ENCODE peak calls at places on chromosomes 7 and 10, in five cellular contexts. F is transverse colon, B is breast epithelium, C is GM23338, M is suprapubic skin. Y is an unnamed sample.
A peak's percentile ranks its signal among the peaks of the same experiment; 100 is the strongest.

GRCh38 chr7:29457141-29457561 is 106.5 kb upstream of the PRR15 start:
- DNase-seq in B (no peak), M (no peak), C (no peak), F (no peak), Y (no peak)

GRCh38 chr7:79952399-79952798 is 182.2 kb upstream of the GNAI1 start:
- DNase-seq in C (no peak), B (no peak), F (no peak), M (no peak), Y (no peak)

GRCh38 chr10:96642973-96643372 is 56.2 kb upstream of the TM9SF3 start:
- DNase-seq in F (peak; percentile 80), B (no peak), M (no peak), C (peak; percentile 85), Y (peak; percentile 70)

GRCh38 chr10:112526130-112526529 is 79.1 kb downstream of the VTI1A start:
- DNase-seq in C (no peak), M (no peak), B (no peak), F (no peak), Y (no peak)

GRCh38 chr10:9243861-9244515 is 1189.5 kb downstream of the GATA3 start:
- DNase-seq in B (no peak), M (no peak), C (no peak), F (no peak), Y (no peak)

GRCh38 chr7:30379131-30379530 is 94.7 kb downstream of the ZNRF2 start:
- DNase-seq in C (no peak), F (no peak), B (no peak), M (no peak), Y (no peak)

GRCh38 chr10:25017247-25017590 is 807 bp downstream of the THNSL1 start:
- DNase-seq in C (peak; percentile 33), F (peak; percentile 24), M (no peak), B (no peak), Y (no peak)

GRCh38 chr10:86443069-86443468 is 76.5 kb upstream of the GRID1 start:
- DNase-seq in B (no peak), M (no peak), F (no peak), C (no peak), Y (no peak)

GRCh38 chr7:137882261-137882668 is 35.5 kb upstream of the DGKI start:
- DNase-seq in B (no peak), C (no peak), F (no peak), M (no peak), Y (peak; percentile 75)

GRCh38 chr10:60687679-60688078 is 90.6 kb upstream of the CDK1 start:
- DNase-seq in C (no peak), F (no peak), M (no peak), B (no peak), Y (no peak)

GRCh38 chr10:71596127-71596526 is 123.5 kb downstream of the C10orf105 start:
- DNase-seq in B (no peak), M (no peak), C (no peak), F (no peak), Y (no peak)

GRCh38 chr10:71596759-71597158 is 122.8 kb downstream of the C10orf105 start:
- DNase-seq in B (no peak), C (no peak), F (no peak), M (no peak), Y (no peak)

GRCh38 chr10:71599518-71599917 is 120.1 kb downstream of the C10orf105 start:
- DNase-seq in M (no peak), C (no peak), B (no peak), F (no peak), Y (no peak)

GRCh38 chr10:71598673-71599072 is 120.9 kb downstream of the C10orf105 start:
- DNase-seq in C (no peak), F (peak; percentile 62), B (peak; percentile 87), M (peak; percentile 95), Y (peak; percentile 93)

GRCh38 chr10:71597821-71598498 is 121.6 kb downstream of the C10orf105 start:
- DNase-seq in C (no peak), B (peak; percentile 72), F (peak; percentile 21), M (peak; percentile 91), Y (peak; percentile 78)
- TF ChIP-seq POLR2AphosphoS5 in C (no peak), B (peak; percentile 15), F (no peak), M (no peak), Y (no peak)

GRCh38 chr7:117673367-117673766 is 193.5 kb downstream of the CFTR start:
- DNase-seq in F (peak; percentile 71), B (no peak), C (peak; percentile 81), M (no peak), Y (no peak)
- TF ChIP-seq POLR2AphosphoS5 in F (no peak), B (no peak), C (no peak), M (no peak), Y (no peak)

DNA sequence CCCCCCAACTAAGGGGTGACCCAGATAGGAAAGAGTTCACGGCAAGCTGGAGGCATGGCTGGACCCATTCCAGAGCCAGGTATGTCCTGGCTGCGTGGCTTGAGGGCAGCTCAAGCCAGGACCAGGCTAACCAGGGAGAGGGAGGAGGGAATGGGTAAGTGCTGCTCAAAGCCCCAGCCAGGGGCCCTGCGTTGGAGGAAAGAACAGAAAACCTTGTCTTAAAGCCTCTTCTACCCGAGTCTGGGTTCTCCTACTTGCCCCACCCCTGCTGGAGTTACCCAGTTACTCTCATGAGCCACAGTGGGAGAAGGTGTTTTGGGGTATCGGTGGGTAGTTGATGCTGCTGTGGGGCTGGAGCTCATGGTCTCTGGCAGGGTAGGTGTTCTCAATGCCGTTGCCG is 47.3 kb downstream of the PODXL start:
- DNase-seq in C (no peak), B (no peak), F (no peak), M (no peak), Y (no peak)
- TF ChIP-seq POLR2AphosphoS5 in C (peak; percentile 4), B (no peak), F (no peak), M (no peak), Y (no peak)

GRCh38 chr10:71810048-71810750 is 36.9 kb upstream of the VSIR start:
- DNase-seq in M (no peak), B (no peak), C (no peak), F (no peak), Y (no peak)
- TF ChIP-seq POLR2AphosphoS5 in M (no peak), B (no peak), C (no peak), F (no peak), Y (no peak)

GRCh38 chr7:47520408-47520807 is 61.5 kb downstream of the TNS3 start:
- DNase-seq in M (peak; percentile 87), B (peak; percentile 50), C (no peak), F (peak; percentile 52), Y (peak; percentile 92)
- TF ChIP-seq POLR2AphosphoS5 in M (no peak), B (peak; percentile 61), C (no peak), F (peak; percentile 26), Y (peak; percentile 40)

DNA sequence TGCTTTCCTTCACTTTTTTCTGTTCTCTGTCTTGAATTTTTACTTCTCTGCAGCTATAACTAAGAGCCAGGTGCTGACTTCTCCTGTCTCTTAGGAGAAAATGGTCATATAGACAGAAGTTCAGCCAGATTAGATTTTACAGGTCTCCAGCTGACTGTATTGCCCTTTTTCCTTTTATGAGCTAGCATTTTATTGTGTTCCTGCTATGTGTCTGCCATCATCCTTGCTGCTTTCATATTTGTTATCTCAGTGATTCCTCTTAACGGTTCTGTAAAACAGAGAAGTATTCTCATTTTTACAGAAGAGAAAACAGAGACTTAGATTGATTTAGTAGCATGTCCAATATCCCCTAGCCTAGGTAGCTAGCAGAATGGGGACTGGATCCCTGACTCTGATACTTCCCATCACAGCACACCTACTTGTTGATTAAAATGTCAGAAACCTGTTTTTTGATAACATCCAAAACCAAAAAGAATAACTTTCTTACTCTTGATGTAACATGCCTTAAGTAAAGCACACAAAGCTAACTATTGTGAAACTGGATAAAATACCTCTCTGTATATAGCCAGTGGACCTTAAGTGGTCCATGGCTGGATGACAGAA is 5.2 kb downstream of the KAT6B start:
- DNase-seq in B (no peak), M (no peak), C (no peak), F (no peak), Y (no peak)
- TF ChIP-seq POLR2AphosphoS5 in B (no peak), M (no peak), C (no peak), F (no peak), Y (no peak)

GRCh38 chr7:50791921-50792341 is 9.2 kb upstream of the GRB10 start:
- DNase-seq in M (no peak), B (no peak), F (no peak), C (no peak), Y (no peak)
- TF ChIP-seq POLR2AphosphoS5 in M (no peak), B (no peak), F (no peak), C (no peak), Y (no peak)

GRCh38 chr7:55065511-55066229 is 46.9 kb downstream of the EGFR start:
- DNase-seq in B (no peak), C (peak; percentile 56), F (no peak), M (no peak), Y (no peak)
- TF ChIP-seq POLR2AphosphoS5 in B (peak; percentile 18), C (no peak), F (no peak), M (no peak), Y (no peak)

GRCh38 chr7:2241580-2242540 is at the start of the genes MRM2 and NUDT1:
- DNase-seq in C (peak; percentile 94), M (peak; percentile 89), F (peak; percentile 87), B (peak; percentile 70), Y (peak; percentile 90)
- TF ChIP-seq POLR2AphosphoS5 in C (peak; percentile 97), M (no peak), F (peak; percentile 78), B (peak; percentile 71), Y (peak; percentile 71)

Y was measured in sigmoid colon.